ENCODE peak calls at places on chromosomes 16 and 17, in seven cellular contexts. Y is body of pancreas, F is WTC11, Z is hypothalamus, E is NCI-H774, K is EH, L is Ammon's horn. Q is an unnamed sample.

GRCh38 chr16:1674306-1674705 is 3.8 kb upstream of the JPT2 start:
- DNase-seq in Y (no peak), F (no peak), Z (no peak), E (no peak), K (no peak), L (no peak), Q (no peak)

GRCh38 chr17:17161759-17162158 is 44.4 kb downstream of the PLD6 start:
- DNase-seq in Y (no peak), F (no peak), Z (no peak), E (no peak), K (no peak), L (no peak), Q (no peak)

GRCh38 chr16:11980167-11980844 is 3.8 kb downstream of the SNX29 start:
- DNase-seq in Y (no peak), F (no peak), Z (no peak), E (no peak), K (no peak), L (no peak), Q (no peak)

GRCh38 chr17:7443499-7444485 is 1.1 kb upstream of the CHRNB1 start:
- DNase-seq in Y (no peak), F (no peak), Z (no peak), E (no peak), K (peak; percentile 57), L (no peak), Q (peak; percentile 75)

GRCh38 chr17:81002013-81002384 is 10.4 kb downstream of the CHMP6 start:
- DNase-seq in Y (no peak), F (no peak), Z (no peak), E (no peak), K (no peak), L (no peak), Q (no peak)

GRCh38 chr17:50129946-50130777 is at the start of gene SAMD14:
- DNase-seq in Y (no peak), F (no peak), Z (no peak), E (no peak), K (peak; percentile 55), L (no peak), Q (peak; percentile 25)

GRCh38 chr16:14337303-14338191 is 266.4 kb downstream of the MRTFB start:
- DNase-seq in Y (peak; percentile 45), F (no peak), Z (no peak), E (peak; percentile 43), K (peak; percentile 45), L (peak; percentile 24), Q (peak; percentile 53)

GRCh38 chr17:70604854-70605253 is 435.5 kb downstream of the KCNJ2 start:
- DNase-seq in Y (no peak), F (no peak), Z (no peak), E (no peak), K (no peak), L (no peak), Q (no peak)

GRCh38 chr17:67588326-67588725 is 129.4 kb upstream of the NOL11 start:
- DNase-seq in Y (no peak), F (no peak), Z (no peak), E (no peak), K (no peak), L (no peak), Q (no peak)

GRCh38 chr17:74089869-74090464 is 113.5 kb upstream of the RPL38 start:
- DNase-seq in Y (peak; percentile 23), F (peak; percentile 95), Z (no peak), E (peak; percentile 64), K (peak; percentile 8), L (peak; percentile 38), Q (no peak)

GRCh38 chr17:10197721-10198508 is 491 bp downstream of the GAS7 start:
- DNase-seq in Y (no peak), F (peak; percentile 47), Z (no peak), E (no peak), K (no peak), L (no peak), Q (no peak)

GRCh38 chr17:60720763-60721531 is 43.3 kb downstream of the BCAS3 start:
- DNase-seq in Y (peak; percentile 41), F (peak; percentile 16), Z (peak; percentile 24), E (peak; percentile 37), K (peak; percentile 73), L (peak; percentile 81), Q (peak; percentile 81)

GRCh38 chr16:66342294-66342900 is 24.1 kb upstream of the CDH5 start:
- DNase-seq in Y (no peak), F (peak; percentile 73), Z (no peak), E (no peak), K (peak; percentile 21), L (no peak), Q (no peak)

GRCh38 chr17:8392674-8393469 is 4.8 kb downstream of the RNF222 start:
- DNase-seq in Y (no peak), F (no peak), Z (no peak), E (no peak), K (no peak), L (no peak), Q (no peak)

GRCh38 chr16:66677836-66678235 is 18.7 kb downstream of the CMTM4 start:
- DNase-seq in Y (no peak), F (no peak), Z (no peak), E (no peak), K (no peak), L (no peak), Q (no peak)

GRCh38 chr17:82645516-82645915 is 2.7 kb downstream of the WDR45B start:
- DNase-seq in Y (no peak), F (no peak), Z (no peak), E (no peak), K (peak; percentile 27), L (no peak), Q (peak; percentile 50)

GRCh38 chr16:12629271-12629670 is 174.4 kb downstream of the CPPED1 start:
- DNase-seq in Y (no peak), F (no peak), Z (no peak), E (no peak), K (no peak), L (no peak), Q (no peak)

GRCh38 chr17:78524870-78525510 is 52.2 kb downstream of the DNAH17 start:
- DNase-seq in Y (no peak), F (no peak), Z (no peak), E (no peak), K (no peak), L (no peak), Q (no peak)

GRCh38 chr16:15498427-15499175 is 64.2 kb downstream of the BMERB1 start:
- DNase-seq in Y (no peak), F (no peak), Z (no peak), E (no peak), K (peak; percentile 52), L (no peak), Q (peak; percentile 71)

GRCh38 chr16:48129926-48130325 is 25.9 kb downstream of the ABCC12 start:
- DNase-seq in Y (no peak), F (no peak), Z (no peak), E (no peak), K (no peak), L (no peak), Q (no peak)

GRCh38 chr16:27239026-27239425 is 29.5 kb downstream of the NSMCE1 start:
- DNase-seq in Y (no peak), F (no peak), Z (no peak), E (no peak), K (no peak), L (no peak), Q (no peak)

GRCh38 chr17:56887552-56888467 is 26.0 kb downstream of the TRIM25 start:
- DNase-seq in Y (no peak), F (no peak), Z (no peak), E (no peak), K (no peak), L (no peak), Q (peak; percentile 12)

GRCh38 chr17:60941028-60941427 is 263.4 kb downstream of the BCAS3 start:
- DNase-seq in Y (peak; percentile 24), F (no peak), Z (no peak), E (no peak), K (peak; percentile 97), L (peak; percentile 1), Q (peak; percentile 98)

GRCh38 chr17:61211233-61211632 is 188.4 kb upstream of the TBX2 start:
- DNase-seq in Y (no peak), F (no peak), Z (no peak), E (no peak), K (no peak), L (no peak), Q (no peak)